ENCODE peak calls at places on chromosomes 4 and X, in four cellular contexts. W is pons, N is Kasumi-1, B is hypothalamus. D is an unnamed sample.

GRCh38 chr4:604131-604530 is 21.2 kb upstream of the PDE6B start:
- DNase-seq in B (no peak), W (no peak), N (no peak), D (peak)

GRCh38 chrX:121902463-121902862 is 855.1 kb downstream of the GLUD2 start:
- DNase-seq in N (no peak), B (no peak), W (no peak), D (no peak)

GRCh38 chr4:41069268-41069667 is 145.1 kb downstream of the APBB2 start:
- DNase-seq in N (no peak), B (no peak), W (peak), D (no peak)

GRCh38 chrX:114906978-114907510 is 110.4 kb downstream of the IL13RA2 start:
- DNase-seq in W (no peak), N (no peak), B (no peak), D (no peak)

GRCh38 chrX:42540150-42540549 is 237.8 kb downstream of the PPP1R2C start:
- DNase-seq in N (no peak), B (no peak), W (no peak), D (no peak)

GRCh38 chrX:100606753-100607152 is 22.0 kb downstream of the TNMD start:
- DNase-seq in B (no peak), N (peak), W (no peak), D (peak)

GRCh38 chr4:185600801-185601200 is 65.5 kb upstream of the PDLIM3 start:
- DNase-seq in W (no peak), N (no peak), B (no peak), D (no peak)

GRCh38 chr4:78532046-78532445 is 19.5 kb upstream of the ANXA3 start:
- DNase-seq in W (no peak), N (peak), B (no peak), D (no peak)

GRCh38 chr4:3676907-3677495 is 89.2 kb upstream of the ADRA2C start:
- DNase-seq in B (no peak), N (no peak), W (no peak), D (no peak)

GRCh38 chr4:94621491-94622080 is 136.2 kb upstream of the BMPR1B start:
- DNase-seq in W (peak), B (no peak), N (peak), D (peak)

GRCh38 chr4:182306792-182307507 is 63.7 kb downstream of the TENM3 start:
- DNase-seq in N (peak), W (no peak), B (no peak), D (peak)

GRCh38 chrX:3567681-3568080 is 145.8 kb downstream of the PRKX start:
- DNase-seq in W (no peak), N (no peak), B (no peak), D (no peak)

GRCh38 chr4:119525005-119525749 is 103.4 kb downstream of the PDE5A start:
- DNase-seq in W (no peak), N (no peak), B (no peak), D (no peak)

GRCh38 chr4:87469390-87469789 is 47.0 kb downstream of the NUDT9 start:
- DNase-seq in W (no peak), N (no peak), B (no peak), D (no peak)

GRCh38 chr4:108356209-108356535 is 187.4 kb upstream of the LEF1 start:
- DNase-seq in W (no peak), N (no peak), B (no peak), D (no peak)

GRCh38 chr4:96566755-96567154 is 726.9 kb downstream of the PDHA2 start:
- DNase-seq in B (no peak), W (no peak), N (no peak), D (no peak)

GRCh38 chr4:124135409-124135813 is 577.1 kb downstream of the ANKRD50 start:
- DNase-seq in N (no peak), W (no peak), B (no peak), D (no peak)

GRCh38 chrX:15686818-15687685 is 22.4 kb upstream of the CLTRN start:
- DNase-seq in W (peak), B (peak), N (peak), D (peak)

GRCh38 chrX:102599950-102600579 is 750 bp downstream of the ARMCX5 start:
- DNase-seq in W (peak), B (no peak), N (no peak), D (no peak)

GRCh38 chr4:182918044-182918607 is 940 bp upstream of the DCTD start:
- DNase-seq in B (no peak), W (no peak), N (peak), D (no peak)

GRCh38 chrX:20712811-20713210 is 446.1 kb upstream of the RPS6KA3 start:
- DNase-seq in N (no peak), B (no peak), W (no peak), D (no peak)

GRCh38 chr4:128349921-128350320 is 62.3 kb upstream of the PGRMC2 start:
- DNase-seq in B (no peak), N (no peak), W (no peak), D (no peak)

GRCh38 chr4:3667258-3667657 is 98.9 kb upstream of the ADRA2C start:
- DNase-seq in W (no peak), N (no peak), B (no peak), D (no peak)

GRCh38 chr4:91758487-91758886 is 545.3 kb upstream of the GRID2 start:
- DNase-seq in W (no peak), N (no peak), B (no peak), D (no peak)

GRCh38 chr4:86831262-86832090 is 17.7 kb downstream of the SLC10A6 start:
- DNase-seq in N (no peak), W (no peak), B (no peak), D (no peak)

GRCh38 chr4:142405021-142405991 is 440.8 kb downstream of the INPP4B start:
- DNase-seq in B (peak), N (peak), W (peak), D (peak)

GRCh38 chrX:1582686-1583437 is 8.5 kb upstream of the AKAP17A start:
- DNase-seq in B (no peak), N (no peak), W (no peak), D (peak)